ENCODE peak calls at places on chromosomes 4 and X, in five cellular contexts. U is OCI-LY7, L is astrocyte of the spinal cord, W is stomach, N is foreskin fibroblast. I is an unnamed sample.

GRCh38 chrX:17944833-17945497 is 83.9 kb upstream of the RAI2 start:
- DNase-seq in U (peak), L (no peak), W (no peak), N (peak), I (no peak)

GRCh38 chr4:82733636-82734035 is 65.0 kb downstream of the SCD5 start:
- DNase-seq in U (no peak), L (peak), W (no peak), N (peak), I (no peak)

GRCh38 chr4:118849867-118850812 is 14.2 kb upstream of the SEC24D start:
- DNase-seq in U (peak), L (peak), W (no peak), N (peak), I (no peak)

GRCh38 chrX:9885150-9885549 is 82.0 kb upstream of the CLDN34 start:
- DNase-seq in U (peak), L (peak), W (peak), N (peak), I (peak)

GRCh38 chr4:67746797-67747495 is 7.2 kb downstream of the GNRHR start:
- DNase-seq in U (peak), L (peak), W (no peak), N (peak), I (peak)

GRCh38 chr4:184962125-184962638 is 56.1 kb upstream of the HELT start:
- DNase-seq in U (no peak), L (no peak), W (no peak), N (no peak), I (no peak)

GRCh38 chr4:85474818-85475630 is at the start of gene ARHGAP24:
- DNase-seq in U (peak), L (peak), W (peak), N (peak), I (peak)

GRCh38 chr4:64417974-64418373 is 8.7 kb upstream of the TECRL start:
- DNase-seq in U (no peak), L (peak), W (no peak), N (no peak), I (peak)

GRCh38 chr4:2686379-2687265 is 69.5 kb downstream of the TNIP2 start:
- DNase-seq in U (no peak), L (no peak), W (no peak), N (no peak), I (no peak)

GRCh38 chrX:24034485-24034884 is 7.5 kb upstream of the KLHL15 start:
- DNase-seq in U (no peak), L (no peak), W (no peak), N (no peak), I (no peak)

GRCh38 chr4:98421106-98421505 is 159.9 kb downstream of the RAP1GDS1 start:
- DNase-seq in U (no peak), L (peak), W (no peak), N (peak), I (no peak)

GRCh38 chr4:132227349-132228165 is 921.5 kb upstream of the PCDH10 start:
- DNase-seq in U (no peak), L (peak), W (no peak), N (peak), I (peak)

GRCh38 chr4:168441412-168441811 is 38.9 kb downstream of the DDX60L start:
- DNase-seq in U (no peak), L (no peak), W (no peak), N (no peak), I (no peak)

DNA sequence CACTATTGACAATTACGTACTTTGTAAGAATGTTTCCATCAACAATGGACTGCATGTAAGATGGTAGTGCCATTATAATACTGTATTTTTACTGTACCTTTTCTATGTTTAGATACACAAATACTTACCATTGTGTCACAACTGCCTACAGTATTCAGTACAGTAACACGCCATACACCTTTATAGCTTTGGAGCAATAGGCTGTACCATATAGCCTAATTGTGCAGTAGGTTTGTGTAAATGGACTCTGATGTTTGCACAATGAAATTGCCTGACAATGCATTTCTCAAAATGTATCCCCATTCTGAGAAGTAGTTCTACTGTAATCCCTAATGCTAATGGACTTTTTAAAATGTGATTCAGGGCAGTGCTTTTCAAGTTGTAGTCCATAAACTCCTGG is 106.6 kb downstream of the FHDC1 start:
- DNase-seq in U (no peak), L (no peak), W (no peak), N (no peak), I (no peak)
- H3K4me3 ChIP-seq in U (no peak), L (no peak), W (no peak), N (no peak), I (no peak)

GRCh38 chr4:73311428-73311827 is 52.8 kb upstream of the ANKRD17 start:
- DNase-seq in U (peak), L (peak), W (no peak), N (peak), I (peak)
- TF ChIP-seq CTCF in U (peak), L (peak), W (no peak), N (peak), I (peak)

GRCh38 chr4:139958738-139959096 is 195.3 kb downstream of the MAML3 start:
- DNase-seq in U (no peak), L (no peak), W (no peak), N (no peak), I (no peak)
- H3K4me3 ChIP-seq in U (no peak), L (no peak), W (no peak), N (no peak), I (no peak)

DNA sequence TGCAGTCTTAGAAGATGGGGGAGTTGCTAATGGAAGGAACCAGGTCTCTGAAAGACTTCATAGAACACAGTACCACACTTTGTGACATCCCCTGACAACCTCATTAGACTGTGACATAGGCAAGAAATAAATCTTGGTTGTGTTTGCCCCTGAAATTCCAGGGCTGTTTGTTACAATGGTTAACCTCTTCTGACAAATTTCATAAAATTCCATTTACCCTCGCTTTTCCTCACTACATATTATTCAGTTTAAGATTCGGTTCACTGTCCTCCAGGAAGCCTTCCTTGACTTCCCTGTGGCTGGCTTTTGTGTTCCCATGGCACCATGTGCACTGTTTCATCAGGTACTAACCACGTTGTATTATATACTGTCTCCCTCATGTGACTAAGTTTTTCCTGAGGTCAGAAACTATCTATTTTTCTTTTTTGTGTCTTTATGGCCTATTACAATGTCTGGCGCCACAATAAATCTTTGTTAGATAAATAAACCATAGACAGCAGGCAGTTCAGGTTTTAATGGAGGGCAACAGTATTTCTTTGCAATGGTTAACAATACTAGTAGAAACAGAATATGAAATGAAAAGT is 54.2 kb downstream of the ATXN3L start:
- DNase-seq in U (no peak), L (peak), W (no peak), N (no peak), I (no peak)
- TF ChIP-seq CTCF in U (no peak), L (no peak), W (no peak), N (no peak), I (no peak)

GRCh38 chrX:102651968-102652744 is 873 bp downstream of the GPRASP1 start:
- DNase-seq in U (no peak), L (peak), W (no peak), N (peak), I (no peak)
- H3K4me3 ChIP-seq in U (no peak), L (peak), W (peak), N (peak), I (no peak)

GRCh38 chrX:109049903-109050302 is 313.5 kb upstream of the IRS4 start:
- DNase-seq in U (no peak), L (no peak), W (no peak), N (no peak), I (no peak)
- TF ChIP-seq CTCF in U (no peak), L (peak), W (no peak), N (no peak), I (peak)

GRCh38 chrX:68693481-68694410 is 46.3 kb downstream of the STARD8 start:
- DNase-seq in U (no peak), L (peak), W (peak), N (peak), I (no peak)
- H3K4me3 ChIP-seq in U (no peak), L (peak), W (peak), N (peak), I (no peak)

GRCh38 chr4:92304636-92305035 is 870 bp downstream of the GRID2 start:
- DNase-seq in U (no peak), L (peak), W (no peak), N (peak), I (no peak)

GRCh38 chr4:92304073-92304472 is 307 bp downstream of the GRID2 start:
- DNase-seq in U (no peak), L (no peak), W (no peak), N (peak), I (no peak)

GRCh38 chr4:92305148-92305877 is 1.5 kb downstream of the GRID2 start:
- DNase-seq in U (no peak), L (peak), W (peak), N (peak), I (no peak)

GRCh38 chr4:92305878-92306520 is 2.2 kb downstream of the GRID2 start:
- DNase-seq in U (no peak), L (no peak), W (no peak), N (no peak), I (no peak)

GRCh38 chr4:92303621-92304027 is at the start of gene GRID2:
- DNase-seq in U (no peak), L (peak), W (no peak), N (peak), I (no peak)
- TF ChIP-seq CTCF in U (no peak), L (peak), W (no peak), N (no peak), I (no peak)

I was measured in LNCaP clone FGC.